ENCODE peak calls at places on chromosomes 7 and 10, in four cellular contexts. One of them, this sample, is unnamed.

GRCh38 chr10:20443094-20443493 is 454.0 kb downstream of the NEBL start:
- DNase-seq in HepG2: no peak
- DNase-seq in K562: no peak
- DNase-seq in A549: no peak
- DNase-seq in this sample: no peak

GRCh38 chr7:16399265-16399801 is 22.0 kb downstream of the CRPPA start:
- DNase-seq in K562: no peak
- DNase-seq in A549: peak
- DNase-seq in HepG2: no peak
- DNase-seq in this sample: peak

GRCh38 chr7:148650232-148650858 is 48.4 kb upstream of the CUL1 start:
- DNase-seq in K562: no peak
- DNase-seq in HepG2: no peak
- DNase-seq in A549: no peak
- DNase-seq in this sample: peak

GRCh38 chr7:85833071-85833470 is 646.2 kb upstream of the SEMA3D start:
- DNase-seq in HepG2: no peak
- DNase-seq in A549: no peak
- DNase-seq in K562: no peak
- DNase-seq in this sample: peak

GRCh38 chr10:100825946-100826660 is 80.7 kb downstream of the PAX2 start:
- DNase-seq in A549: no peak
- DNase-seq in K562: no peak
- DNase-seq in HepG2: no peak
- DNase-seq in this sample: no peak

GRCh38 chr10:119769886-119770285 is 44.0 kb downstream of the INPP5F start:
- DNase-seq in K562: no peak
- DNase-seq in A549: no peak
- DNase-seq in HepG2: no peak
- DNase-seq in this sample: peak

GRCh38 chr10:110932505-110933180 is 13.2 kb downstream of the SHOC2 start:
- DNase-seq in K562: no peak
- DNase-seq in HepG2: no peak
- DNase-seq in A549: no peak
- DNase-seq in this sample: no peak

GRCh38 chr7:137592232-137592896 is 248.8 kb upstream of the PTN start:
- DNase-seq in HepG2: peak
- DNase-seq in A549: peak
- DNase-seq in K562: peak
- DNase-seq in this sample: peak

GRCh38 chr7:128020161-128020560 is 11.1 kb downstream of the LRRC4 start:
- DNase-seq in K562: peak
- DNase-seq in A549: peak
- DNase-seq in HepG2: peak
- DNase-seq in this sample: no peak

GRCh38 chr7:105896407-105896842 is 20.0 kb upstream of the ATXN7L1 start:
- DNase-seq in K562: no peak
- DNase-seq in HepG2: no peak
- DNase-seq in A549: no peak
- DNase-seq in this sample: no peak

GRCh38 chr10:88386204-88386877 is 196.8 kb downstream of the RNLS start:
- DNase-seq in K562: no peak
- DNase-seq in HepG2: peak
- DNase-seq in A549: peak
- DNase-seq in this sample: no peak

GRCh38 chr7:143288836-143289235 is 685 bp downstream of the CASP2 start:
- DNase-seq in HepG2: no peak
- DNase-seq in A549: no peak
- DNase-seq in K562: no peak
- DNase-seq in this sample: peak

GRCh38 chr7:117837841-117838240 is 35.4 kb downstream of the CTTNBP2 start:
- DNase-seq in HepG2: no peak
- DNase-seq in K562: no peak
- DNase-seq in A549: no peak
- DNase-seq in this sample: no peak

GRCh38 chr10:48762104-48763042 is 77.7 kb downstream of the WDFY4 start:
- DNase-seq in HepG2: no peak
- DNase-seq in A549: no peak
- DNase-seq in K562: no peak
- DNase-seq in this sample: no peak

GRCh38 chr7:25694690-25695089 is 457.3 kb upstream of the NFE2L3 start:
- DNase-seq in HepG2: no peak
- DNase-seq in A549: no peak
- DNase-seq in K562: no peak
- DNase-seq in this sample: no peak

GRCh38 chr7:39621261-39621660 is 2.1 kb upstream of the RALA start:
- DNase-seq in K562: no peak
- DNase-seq in A549: no peak
- DNase-seq in HepG2: no peak
- DNase-seq in this sample: peak

GRCh38 chr10:89613582-89613981 is 31.5 kb downstream of the PANK1 start:
- DNase-seq in A549: no peak
- DNase-seq in HepG2: no peak
- DNase-seq in K562: no peak
- DNase-seq in this sample: no peak

GRCh38 chr7:50667789-50668226 is 102.6 kb upstream of the DDC start:
- DNase-seq in A549: no peak
- DNase-seq in HepG2: no peak
- DNase-seq in K562: no peak
- DNase-seq in this sample: peak

GRCh38 chr10:11049772-11050171 is 32.1 kb downstream of the CELF2 start:
- DNase-seq in K562: no peak
- DNase-seq in A549: no peak
- DNase-seq in HepG2: no peak
- DNase-seq in this sample: no peak

GRCh38 chr7:47190462-47190861 is 391.4 kb downstream of the TNS3 start:
- DNase-seq in K562: no peak
- DNase-seq in HepG2: no peak
- DNase-seq in A549: no peak
- DNase-seq in this sample: no peak

GRCh38 chr7:1105189-1105588 is 17.3 kb downstream of the GPER1 start:
- DNase-seq in HepG2: no peak
- DNase-seq in A549: no peak
- DNase-seq in K562: no peak
- DNase-seq in this sample: no peak

DNA sequence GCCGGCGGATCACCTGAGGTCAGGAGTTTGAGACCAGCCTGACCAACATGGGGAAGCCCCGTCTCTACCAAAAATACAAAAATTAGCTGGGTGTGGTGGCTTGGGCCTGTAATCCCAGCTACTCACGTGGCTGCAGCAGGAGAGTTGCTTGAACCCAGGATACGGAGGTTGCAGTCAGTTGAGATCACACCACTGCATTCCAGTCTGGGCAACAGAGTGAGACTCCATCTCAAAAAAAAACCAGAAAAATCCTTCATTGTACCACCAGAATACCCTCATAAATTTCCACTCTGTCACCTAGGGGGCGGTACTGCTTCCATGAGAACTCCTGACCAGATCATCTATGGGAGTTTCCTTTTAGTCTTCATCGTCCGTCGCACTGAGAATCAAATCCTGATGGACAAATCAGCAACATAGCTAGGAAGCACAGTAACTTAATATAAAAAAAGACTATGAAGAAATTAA is 225.8 kb upstream of the KLF14 start:
- DNase-seq in K562: peak
- DNase-seq in A549: peak
- DNase-seq in HepG2: peak
- DNase-seq in this sample: peak
- TF ChIP-seq CTCF in K562: peak
- TF ChIP-seq CTCF in A549: peak
- TF ChIP-seq CTCF in HepG2: peak
- TF ChIP-seq CTCF in this sample: peak

GRCh38 chr7:45416846-45417245 is 157.3 kb upstream of the ADCY1 start:
- DNase-seq in A549: no peak
- DNase-seq in HepG2: no peak
- DNase-seq in K562: no peak
- DNase-seq in this sample: no peak
- TF ChIP-seq MAZ in A549: no peak
- TF ChIP-seq MAZ in HepG2: no peak
- TF ChIP-seq MAZ in K562: no peak
- TF ChIP-seq MAZ in this sample: no peak

GRCh38 chr10:84308021-84308420 is 20.4 kb upstream of the CCSER2 start:
- DNase-seq in HepG2: no peak
- DNase-seq in K562: no peak
- DNase-seq in A549: no peak
- DNase-seq in this sample: peak
- TF ChIP-seq CTCF in HepG2: no peak
- TF ChIP-seq CTCF in K562: no peak
- TF ChIP-seq CTCF in A549: no peak
- TF ChIP-seq CTCF in this sample: no peak

GRCh38 chr7:134104166-134104565 is 23.0 kb upstream of the LRGUK start:
- DNase-seq in K562: no peak
- DNase-seq in A549: no peak
- DNase-seq in HepG2: no peak
- DNase-seq in this sample: no peak
- TF ChIP-seq MAZ in K562: no peak
- TF ChIP-seq MAZ in A549: no peak
- TF ChIP-seq MAZ in HepG2: no peak
- TF ChIP-seq MAZ in this sample: no peak

This sample was measured in IMR-90.